ENCODE peak calls at places on chromosome 15, in five cellular contexts. Y is A549, A is K562, H is HepG2, F is endothelial cell of umbilical vein. C is an unnamed sample.

GRCh38 chr15:28006116-28006911 is 92.8 kb downstream of the OCA2 start:
- DNase-seq in Y (no peak), A (no peak), H (no peak), F (no peak), C (no peak)

GRCh38 chr15:58096529-58097084 is 31.1 kb upstream of the ALDH1A2 start:
- DNase-seq in Y (no peak), A (no peak), H (no peak), F (no peak), C (no peak)

GRCh38 chr15:85646538-85647091 is 148.1 kb downstream of the KLHL25 start:
- DNase-seq in Y (no peak), A (no peak), H (no peak), F (peak), C (peak)

GRCh38 chr15:69289312-69290146 is 9.2 kb upstream of the PAQR5 start:
- DNase-seq in Y (no peak), A (no peak), H (no peak), F (no peak), C (no peak)

GRCh38 chr15:90915808-90916440 is 12.8 kb downstream of the MAN2A2 start:
- DNase-seq in Y (no peak), A (peak), H (no peak), F (no peak), C (peak)

GRCh38 chr15:67916051-67916374 is 76.2 kb upstream of the RNU6-1 start:
- DNase-seq in Y (no peak), A (no peak), H (no peak), F (no peak), C (no peak)

GRCh38 chr15:37059051-37059450 is 41.3 kb downstream of the MEIS2 start:
- DNase-seq in Y (no peak), A (no peak), H (no peak), F (peak), C (no peak)

GRCh38 chr15:72227192-72227586 is 3.8 kb downstream of the PKM start:
- DNase-seq in Y (peak), A (no peak), H (peak), F (peak), C (peak)

GRCh38 chr15:53115563-53115962 is 325.4 kb upstream of the ONECUT1 start:
- DNase-seq in Y (no peak), A (no peak), H (no peak), F (no peak), C (no peak)

GRCh38 chr15:61195116-61196002 is 33.7 kb downstream of the RORA start:
- DNase-seq in Y (peak), A (peak), H (peak), F (peak), C (peak)

GRCh38 chr15:25054329-25054728 is 99.5 kb downstream of the SNRPN start:
- DNase-seq in Y (no peak), A (no peak), H (no peak), F (no peak), C (no peak)

GRCh38 chr15:63979227-63979793 is 67.0 kb downstream of the DAPK2 start:
- DNase-seq in Y (no peak), A (no peak), H (no peak), F (no peak), C (no peak)

GRCh38 chr15:32803631-32804030 is 85.8 kb downstream of the GREM1 start:
- DNase-seq in Y (peak), A (no peak), H (no peak), F (no peak), C (no peak)

GRCh38 chr15:39270221-39270835 is 310.6 kb upstream of the THBS1 start:
- DNase-seq in Y (no peak), A (no peak), H (no peak), F (no peak), C (no peak)

GRCh38 chr15:36605626-36606263 is 26.3 kb downstream of the CDIN1 start:
- DNase-seq in Y (no peak), A (no peak), H (no peak), F (no peak), C (no peak)

GRCh38 chr15:101810905-101811304 is 1.1 kb upstream of the OR4F15 start:
- DNase-seq in Y (no peak), A (no peak), H (no peak), F (peak), C (peak)

GRCh38 chr15:95609096-95609495 is 721.4 kb upstream of the NR2F2 start:
- DNase-seq in Y (no peak), A (no peak), H (no peak), F (peak), C (peak)

GRCh38 chr15:40272713-40273056 is 10.2 kb downstream of the ANKRD63 start:
- DNase-seq in Y (peak), A (no peak), H (peak), F (no peak), C (no peak)

GRCh38 chr15:75508741-75509532 is 57.4 kb upstream of the SIN3A start:
- DNase-seq in Y (peak), A (peak), H (peak), F (peak), C (peak)

GRCh38 chr15:64695571-64695992 is 79.8 kb downstream of the RBPMS2 start:
- DNase-seq in Y (no peak), A (peak), H (no peak), F (no peak), C (peak)

GRCh38 chr15:48798319-48798718 is 12.6 kb downstream of the CEP152 start:
- DNase-seq in Y (no peak), A (no peak), H (no peak), F (no peak), C (no peak)

DNA sequence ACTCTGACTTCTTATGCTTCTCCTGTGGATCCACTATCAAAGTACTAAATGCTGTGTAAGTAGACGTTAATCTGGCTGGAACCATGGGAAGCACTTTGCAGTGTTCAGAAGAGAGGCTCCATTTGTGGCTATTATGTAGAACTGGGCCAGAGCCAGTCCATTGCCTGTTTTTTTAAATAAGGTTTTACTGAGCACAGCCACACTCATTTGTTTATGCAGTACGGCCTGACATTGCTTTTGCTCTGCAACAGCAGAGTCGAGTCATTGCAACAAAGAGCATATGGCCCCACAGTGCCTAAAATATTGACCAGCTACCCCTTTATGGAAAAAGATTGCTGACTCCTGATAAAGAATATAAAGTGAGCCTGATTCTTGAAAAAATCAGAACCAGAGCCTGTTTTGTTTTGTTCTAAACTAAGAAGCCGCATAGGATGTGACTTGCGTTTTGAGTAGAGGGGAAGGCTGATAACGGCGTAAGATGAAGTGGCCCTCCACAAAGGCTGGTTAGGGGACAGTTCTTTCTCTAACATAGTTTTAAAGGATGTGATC is 64.3 kb downstream of the GLDN start:
- DNase-seq in Y (no peak), A (no peak), H (no peak), F (no peak), C (no peak)
- TF ChIP-seq MYC in Y (no peak), A (no peak), H (no peak), F (no peak), C (no peak)

GRCh38 chr15:92693922-92694331 is 38.4 kb upstream of the FAM174B start:
- DNase-seq in Y (peak), A (peak), H (peak), F (peak), C (peak)
- TF ChIP-seq MYC in Y (no peak), A (no peak), H (no peak), F (no peak), C (peak)

GRCh38 chr15:26970712-26971210 is at the start of gene GABRG3:
- DNase-seq in Y (peak), A (no peak), H (no peak), F (no peak), C (no peak)
- TF ChIP-seq MYC in Y (no peak), A (no peak), H (no peak), F (no peak), C (no peak)

DNA sequence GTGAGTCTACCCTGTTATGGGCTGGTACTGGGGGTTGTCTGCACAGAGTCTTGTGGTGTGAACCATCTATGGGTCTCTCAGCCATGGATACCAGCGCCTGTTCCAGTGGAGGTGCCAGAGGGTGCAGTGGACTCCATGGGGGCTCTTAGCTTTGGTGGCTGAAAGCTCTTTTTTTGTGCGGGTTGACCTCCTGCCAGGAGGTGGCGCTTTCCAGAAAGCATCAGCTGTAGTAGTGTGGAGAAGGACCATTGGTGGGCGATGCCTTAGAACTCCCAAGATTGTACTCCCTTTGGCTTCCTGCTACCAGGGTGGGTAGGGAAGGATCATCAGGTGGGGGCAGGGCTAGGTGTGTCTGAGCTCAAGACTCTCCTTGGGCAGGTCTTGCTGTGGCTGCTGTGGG is 602.6 kb downstream of the RSL24D1 start:
- DNase-seq in Y (no peak), A (no peak), H (no peak), F (no peak), C (no peak)
- TF ChIP-seq MYC in Y (no peak), A (no peak), H (no peak), F (no peak), C (no peak)

C was measured in NB4.